ENCODE peak calls at places on chromosomes 12 and 14, in ten cellular contexts. H, C, T, U, V, Q, E, D, B and A are unnamed samples.

GRCh38 chr12:50241178-50241577 is 42.1 kb downstream of the LIMA1 start:
- DNase-seq in H (no peak), C (no peak), T (no peak), U (no peak), V (peak), Q (no peak), E (peak), D (no peak), B (peak), A (no peak)

GRCh38 chr12:102702447-102703114 is 214.5 kb downstream of the PAH start:
- DNase-seq in H (peak), C (peak), T (no peak), U (no peak), V (peak), Q (no peak), E (peak), D (peak), B (peak), A (peak)

GRCh38 chr12:118853634-118854033 is 127.7 kb upstream of the SRRM4 start:
- DNase-seq in H (no peak), C (no peak), T (no peak), U (no peak), V (no peak), Q (no peak), E (no peak), D (no peak), B (no peak), A (peak)

GRCh38 chr14:75452900-75453816 is 25.3 kb downstream of the JDP2 start:
- DNase-seq in H (no peak), C (no peak), T (peak), U (no peak), V (peak), Q (no peak), E (peak), D (peak), B (peak), A (peak)

GRCh38 chr14:50340945-50341344 is 28.8 kb downstream of the DMAC2L start:
- DNase-seq in H (no peak), C (no peak), T (no peak), U (no peak), V (no peak), Q (no peak), E (no peak), D (no peak), B (no peak), A (peak)

GRCh38 chr12:46357438-46358324 is 14.9 kb downstream of the SLC38A2 start:
- DNase-seq in H (peak), C (no peak), T (no peak), U (no peak), V (peak), Q (no peak), E (peak), D (no peak), B (no peak), A (no peak)

GRCh38 chr12:132438139-132438700 is 51.7 kb upstream of the FBRSL1 start:
- DNase-seq in H (no peak), C (no peak), T (no peak), U (no peak), V (no peak), Q (no peak), E (no peak), D (no peak), B (no peak), A (no peak)

GRCh38 chr12:6494968-6495367 is 1.1 kb downstream of the NCAPD2 start:
- DNase-seq in H (no peak), C (no peak), T (no peak), U (no peak), V (no peak), Q (no peak), E (no peak), D (no peak), B (no peak), A (no peak)

GRCh38 chr12:88150063-88150462 is 8.0 kb downstream of the TMTC3 start:
- DNase-seq in H (no peak), C (no peak), T (no peak), U (no peak), V (no peak), Q (no peak), E (no peak), D (no peak), B (no peak), A (no peak)

GRCh38 chr12:97943359-97943758 is 480.8 kb downstream of the RMST start:
- DNase-seq in H (no peak), C (no peak), T (no peak), U (no peak), V (no peak), Q (no peak), E (no peak), D (no peak), B (no peak), A (no peak)

GRCh38 chr12:64931981-64932380 is 107.5 kb downstream of the TBC1D30 start:
- DNase-seq in H (no peak), C (no peak), T (no peak), U (no peak), V (no peak), Q (no peak), E (no peak), D (no peak), B (no peak), A (no peak)

GRCh38 chr14:40417777-40418401 is 985.7 kb upstream of the FBXO33 start:
- DNase-seq in H (peak), C (peak), T (no peak), U (no peak), V (no peak), Q (no peak), E (no peak), D (no peak), B (peak), A (peak)

GRCh38 chr12:26090853-26091510 is 33.9 kb downstream of the BHLHE41 start:
- DNase-seq in H (no peak), C (no peak), T (no peak), U (no peak), V (no peak), Q (no peak), E (peak), D (no peak), B (no peak), A (no peak)

GRCh38 chr14:96362071-96362964 is 823 bp downstream of the ATG2B start:
- DNase-seq in H (peak), C (peak), T (peak), U (peak), V (peak), Q (peak), E (peak), D (peak), B (peak), A (peak)

GRCh38 chr12:52243264-52243773 is 10.3 kb downstream of the KRT7 start:
- DNase-seq in H (no peak), C (no peak), T (no peak), U (no peak), V (no peak), Q (no peak), E (no peak), D (no peak), B (no peak), A (no peak)

GRCh38 chr12:112812598-112813406 is 21.3 kb downstream of the RPH3A start:
- DNase-seq in H (no peak), C (no peak), T (no peak), U (no peak), V (no peak), Q (no peak), E (no peak), D (no peak), B (no peak), A (no peak)

GRCh38 chr14:20384886-20385285 is 28.4 kb downstream of the TEP1 start:
- DNase-seq in H (no peak), C (no peak), T (no peak), U (no peak), V (no peak), Q (no peak), E (no peak), D (no peak), B (no peak), A (no peak)

GRCh38 chr12:58067610-58068387 is 126.4 kb downstream of the ATP23 start:
- DNase-seq in H (no peak), C (no peak), T (no peak), U (no peak), V (peak), Q (no peak), E (peak), D (no peak), B (no peak), A (no peak)

GRCh38 chr12:85092814-85093370 is 56.7 kb downstream of the LRRIQ1 start:
- DNase-seq in H (no peak), C (no peak), T (no peak), U (no peak), V (no peak), Q (no peak), E (no peak), D (no peak), B (no peak), A (no peak)

GRCh38 chr14:69151458-69152180 is 1.3 kb downstream of the DCAF5 start:
- DNase-seq in H (peak), C (peak), T (peak), U (peak), V (peak), Q (peak), E (peak), D (peak), B (peak), A (peak)

GRCh38 chr14:32104308-32104707 is 27.2 kb downstream of the ARHGAP5 start:
- DNase-seq in H (no peak), C (no peak), T (no peak), U (no peak), V (no peak), Q (no peak), E (no peak), D (no peak), B (no peak), A (no peak)

GRCh38 chr14:65631040-65631439 is 218.5 kb downstream of the FUT8 start:
- DNase-seq in H (peak), C (peak), T (no peak), U (no peak), V (no peak), Q (no peak), E (no peak), D (no peak), B (no peak), A (no peak)

GRCh38 chr12:39012870-39013269 is 107.5 kb upstream of the CPNE8 start:
- DNase-seq in H (no peak), C (no peak), T (no peak), U (no peak), V (no peak), Q (no peak), E (no peak), D (no peak), B (no peak), A (no peak)

GRCh38 chr12:72277415-72277814 is 5.2 kb downstream of the TRHDE start:
- DNase-seq in H (no peak), C (no peak), T (no peak), U (no peak), V (peak), Q (no peak), E (peak), D (no peak), B (no peak), A (no peak)

GRCh38 chr14:55255979-55256378 is 15.2 kb upstream of the FBXO34 start:
- DNase-seq in H (no peak), C (no peak), T (no peak), U (no peak), V (no peak), Q (no peak), E (no peak), D (no peak), B (no peak), A (no peak)

GRCh38 chr14:22819191-22819988 is 4.2 kb upstream of the SLC7A7 start:
- DNase-seq in H (no peak), C (no peak), T (no peak), U (no peak), V (peak), Q (no peak), E (peak), D (peak), B (no peak), A (peak)

GRCh38 chr12:54140958-54141388 is 47.8 kb downstream of the SMUG1 start:
- DNase-seq in H (no peak), C (no peak), T (no peak), U (no peak), V (no peak), Q (no peak), E (no peak), D (peak), B (no peak), A (no peak)

GRCh38 chr14:67483599-67484270 is 4.8 kb downstream of the TMEM229B start:
- DNase-seq in H (no peak), C (no peak), T (no peak), U (no peak), V (no peak), Q (no peak), E (no peak), D (no peak), B (no peak), A (no peak)

GRCh38 chr14:100159107-100159864 is at the start of gene DEGS2:
- DNase-seq in H (no peak), C (peak), T (peak), U (peak), V (no peak), Q (no peak), E (no peak), D (no peak), B (peak), A (peak)

GRCh38 chr12:3725267-3726115 is 27.4 kb downstream of the CRACR2A start:
- DNase-seq in H (no peak), C (no peak), T (no peak), U (no peak), V (no peak), Q (no peak), E (no peak), D (no peak), B (no peak), A (no peak)

GRCh38 chr14:65042731-65043372 is 56.2 kb downstream of the FNTB start:
- DNase-seq in H (peak), C (peak), T (no peak), U (no peak), V (no peak), Q (peak), E (no peak), D (no peak), B (no peak), A (no peak)

GRCh38 chr12:56601503-56601902 is 28.6 kb downstream of the BAZ2A start:
- DNase-seq in H (peak), C (peak), T (peak), U (peak), V (no peak), Q (no peak), E (no peak), D (peak), B (peak), A (peak)

GRCh38 chr12:110344657-110345056 is 58.9 kb downstream of the ANAPC7 start:
- DNase-seq in H (no peak), C (no peak), T (no peak), U (no peak), V (no peak), Q (no peak), E (no peak), D (no peak), B (no peak), A (no peak)

GRCh38 chr12:122422769-122423257 is 344 bp upstream of the CLIP1 start:
- DNase-seq in H (peak), C (peak), T (no peak), U (peak), V (peak), Q (peak), E (peak), D (peak), B (peak), A (peak)

GRCh38 chr12:51368640-51369517 is 22.3 kb downstream of the GALNT6 start:
- DNase-seq in H (peak), C (peak), T (peak), U (peak), V (no peak), Q (peak), E (peak), D (peak), B (no peak), A (peak)

GRCh38 chr14:52350445-52350844 is 36.3 kb downstream of the PTGER2 start:
- DNase-seq in H (no peak), C (no peak), T (no peak), U (no peak), V (no peak), Q (no peak), E (no peak), D (no peak), B (no peak), A (no peak)

GRCh38 chr12:62724947-62725447 is 210.0 kb downstream of the PPM1H start:
- DNase-seq in H (no peak), C (no peak), T (no peak), U (no peak), V (peak), Q (no peak), E (peak), D (no peak), B (peak), A (peak)

GRCh38 chr12:79420146-79420618 is 270.6 kb downstream of the PAWR start:
- DNase-seq in H (peak), C (peak), T (no peak), U (no peak), V (peak), Q (no peak), E (peak), D (no peak), B (peak), A (no peak)

GRCh38 chr14:57816568-57817284 is 49.2 kb downstream of the SLC35F4 start:
- DNase-seq in H (no peak), C (no peak), T (no peak), U (no peak), V (no peak), Q (no peak), E (peak), D (no peak), B (no peak), A (no peak)

GRCh38 chr12:113056631-113057488 is at the start of gene DTX1:
- DNase-seq in H (no peak), C (peak), T (peak), U (peak), V (no peak), Q (no peak), E (no peak), D (peak), B (no peak), A (no peak)